ENCODE peak calls at places on chromosomes 4 and X, in four cellular contexts. I is PC-9, P is testis, Y is H1. A is an unnamed sample.
A peak's percentile ranks its signal among the peaks of the same experiment; 100 is the strongest.

GRCh38 chrX:42846741-42847140 is 68.8 kb upstream of the PPP1R2C start:
- DNase-seq in Y (no peak), P (no peak), I (no peak), A (no peak)

GRCh38 chr4:175560628-175561027 is 251.4 kb downstream of the GPM6A start:
- DNase-seq in Y (no peak), I (no peak), P (no peak), A (no peak)

GRCh38 chrX:29903365-29903764 is 312.0 kb upstream of the MAGEB2 start:
- DNase-seq in I (no peak), Y (no peak), P (no peak), A (no peak)

GRCh38 chr4:102008711-102009110 is 218.2 kb downstream of the BANK1 start:
- DNase-seq in P (no peak), Y (no peak), I (no peak), A (no peak)

GRCh38 chrX:64093761-64094160 is 111.7 kb downstream of the AMER1 start:
- DNase-seq in Y (no peak), P (no peak), I (no peak), A (no peak)

GRCh38 chr4:70589785-70590184 is 2.3 kb upstream of the AMBN start:
- DNase-seq in I (no peak), Y (no peak), P (no peak), A (no peak)

GRCh38 chr4:184456337-184456736 is 18.0 kb downstream of the IRF2 start:
- DNase-seq in P (no peak), Y (no peak), I (no peak), A (peak; percentile 62)

GRCh38 chrX:36978886-36979285 is 29.3 kb upstream of the FAM47C start:
- DNase-seq in P (no peak), I (peak; percentile 31), Y (no peak), A (no peak)

GRCh38 chrX:22383988-22384387 is 111.3 kb downstream of the CBLL2 start:
- DNase-seq in I (no peak), P (no peak), Y (no peak), A (no peak)

GRCh38 chr4:40840985-40841571 is 91.3 kb downstream of the NSUN7 start:
- DNase-seq in Y (peak; percentile 97), I (peak; percentile 59), P (peak; percentile 94), A (peak; percentile 91)

GRCh38 chrX:17372052-17372451 is 2.9 kb upstream of the NHS start:
- DNase-seq in I (no peak), Y (no peak), P (no peak), A (peak; percentile 5)

GRCh38 chr4:56752985-56753384 is 68.5 kb downstream of the SPINK2 start:
- DNase-seq in I (peak; percentile 71), P (no peak), Y (no peak), A (no peak)

GRCh38 chrX:153921511-153922285 is 4.4 kb downstream of the ARHGAP4 start:
- DNase-seq in P (no peak), I (no peak), Y (no peak), A (peak; percentile 63)

GRCh38 chrX:132716006-132716405 is 227.2 kb upstream of the MBNL3 start:
- DNase-seq in Y (no peak), P (no peak), I (no peak), A (no peak)

GRCh38 chr4:175646802-175647201 is 165.3 kb downstream of the GPM6A start:
- DNase-seq in P (no peak), Y (no peak), I (no peak), A (no peak)

GRCh38 chr4:123339507-123340380 is 56.9 kb upstream of the SPRY1 start:
- DNase-seq in I (no peak), P (no peak), Y (no peak), A (no peak)

GRCh38 chr4:108885211-108885610 is 122.4 kb upstream of the ETNPPL start:
- DNase-seq in I (no peak), Y (no peak), P (no peak), A (no peak)

GRCh38 chr4:175386776-175387507 is 425.1 kb downstream of the GPM6A start:
- DNase-seq in I (no peak), P (no peak), Y (peak; percentile 54), A (no peak)

GRCh38 chr4:88865466-88865865 is 167.8 kb upstream of the NAP1L5 start:
- DNase-seq in I (no peak), Y (no peak), P (no peak), A (no peak)

GRCh38 chrX:49761481-49761880 is 65.7 kb upstream of the PAGE1 start:
- DNase-seq in P (no peak), I (no peak), Y (no peak), A (no peak)

GRCh38 chr4:3411676-3412075 is 30.1 kb upstream of the HGFAC start:
- DNase-seq in I (no peak), Y (no peak), P (no peak), A (no peak)

GRCh38 chrX:119734897-119735339 is 23.5 kb upstream of the SOWAHD start:
- DNase-seq in P (peak; percentile 47), Y (no peak), I (no peak), A (peak; percentile 65)

GRCh38 chrX:141760761-141761160 is 62.2 kb upstream of the SPANXD start:
- DNase-seq in Y (no peak), P (no peak), I (peak; percentile 86), A (no peak)

GRCh38 chr4:89279385-89279784 is 28.2 kb downstream of the GPRIN3 start:
- DNase-seq in I (no peak), P (no peak), Y (no peak), A (no peak)

GRCh38 chr4:189092596-189092995 is 848.1 kb upstream of the FRG1 start:
- DNase-seq in Y (no peak), P (no peak), I (no peak), A (no peak)

GRCh38 chrX:24215282-24215681 is 65.8 kb downstream of the ZFX start:
- DNase-seq in Y (no peak), P (no peak), I (no peak), A (no peak)

GRCh38 chrX:17689971-17690409 is 47.3 kb upstream of the SCML1 start:
- DNase-seq in I (peak; percentile 63), Y (no peak), P (peak; percentile 74), A (no peak)

GRCh38 chrX:119015407-119016242 is 41.2 kb downstream of the LONRF3 start:
- DNase-seq in P (no peak), I (peak; percentile 98), Y (no peak), A (peak; percentile 80)

GRCh38 chrX:106875151-106875550 is 28.0 kb downstream of the RIPPLY1 start:
- DNase-seq in I (no peak), Y (no peak), P (no peak), A (no peak)

GRCh38 chr4:186203391-186203802 is 12.0 kb downstream of the CYP4V2 start:
- DNase-seq in I (no peak), Y (no peak), P (peak; percentile 35), A (no peak)

GRCh38 chr4:41257257-41257900 is 651 bp downstream of the UCHL1 start:
- DNase-seq in I (peak; percentile 58), P (peak; percentile 62), Y (peak; percentile 73), A (peak; percentile 68)

GRCh38 chr4:37872310-37872988 is 18.4 kb upstream of the TBC1D1 start:
- DNase-seq in Y (no peak), P (no peak), I (no peak), A (no peak)

GRCh38 chr4:38802561-38803355 is 1.8 kb downstream of the TLR1 start:
- DNase-seq in I (no peak), Y (no peak), P (no peak), A (no peak)

GRCh38 chrX:153395613-153396319 is 5.4 kb downstream of the PNMA6E start:
- DNase-seq in P (no peak), I (no peak), Y (no peak), A (no peak)

GRCh38 chr4:119300072-119300387 is 21.9 kb downstream of the FABP2 start:
- DNase-seq in I (no peak), P (peak; percentile 71), Y (no peak), A (peak; percentile 57)

DNA sequence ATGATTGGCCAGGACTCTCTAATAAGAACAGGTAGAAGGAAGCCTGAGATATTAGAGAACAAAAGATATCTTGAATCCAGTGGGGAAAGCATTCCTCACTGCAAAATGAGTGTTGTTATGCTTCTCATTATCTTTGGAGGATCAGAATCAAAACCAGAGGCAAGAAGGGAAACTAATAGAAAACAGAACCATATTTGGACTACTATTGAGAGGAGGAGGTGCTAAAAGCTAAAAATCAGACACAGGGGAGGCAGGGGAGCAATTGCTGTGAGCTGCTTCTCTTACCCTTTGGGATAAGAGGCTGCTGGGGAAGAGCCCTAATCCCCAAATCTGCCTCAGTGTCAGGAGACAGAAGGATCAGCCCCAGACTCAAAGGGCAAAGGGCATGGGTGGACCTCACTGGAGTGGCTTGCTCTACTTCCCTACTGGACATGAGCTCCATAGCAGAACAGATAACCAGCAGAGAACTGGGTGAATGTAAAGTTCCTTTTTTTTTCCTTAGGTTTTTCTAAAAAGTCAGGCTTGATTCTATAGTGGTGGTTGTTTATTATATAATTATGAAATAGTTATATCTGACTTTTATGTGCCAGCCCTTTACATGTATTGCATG is 60.1 kb downstream of the SEPTIN11 start:
- DNase-seq in P (no peak), I (no peak), Y (no peak), A (no peak)
- H3K4me1 ChIP-seq in P (peaks cover 9% of the 10 kb centered on the region), I (peaks cover 17% of the 10 kb centered on the region), Y (peaks cover 20% of the 10 kb centered on the region), A (peaks cover 6% of the 10 kb centered on the region)

GRCh38 chr4:156968479-156968984 is 3.1 kb downstream of the PDGFC start:
- DNase-seq in Y (peak; percentile 72), P (peak; percentile 79), I (peak; percentile 38), A (peak; percentile 61)
- H3K4me3 ChIP-seq in Y (no peak overlapping the region), P (no peak overlapping the region), I (peak overlapping the region; percentile 14), A (no peak overlapping the region)

GRCh38 chrX:123965712-123966111 is 4.2 kb downstream of the STAG2 start:
- DNase-seq in Y (no peak), P (no peak), I (no peak), A (no peak)
- H3K27ac ChIP-seq in Y (no peak overlapping the region), P (no peak overlapping the region), I (no peak overlapping the region), A (no peak overlapping the region)

GRCh38 chr4:15654556-15655222 is 468 bp downstream of the FBXL5 start:
- DNase-seq in P (peak; percentile 69), Y (no peak), I (no peak), A (peak; percentile 78)

GRCh38 chr4:15653864-15654391 is 1.2 kb downstream of the FBXL5 start:
- DNase-seq in I (no peak), P (peak; percentile 49), Y (no peak), A (peak; percentile 33)

GRCh38 chr4:15651682-15652081 is 3.5 kb downstream of the FBXL5 start:
- DNase-seq in I (no peak), Y (no peak), P (no peak), A (no peak)

GRCh38 chr4:15652191-15652590 is 3.0 kb downstream of the FBXL5 start:
- DNase-seq in P (no peak), Y (no peak), I (no peak), A (no peak)

DNA sequence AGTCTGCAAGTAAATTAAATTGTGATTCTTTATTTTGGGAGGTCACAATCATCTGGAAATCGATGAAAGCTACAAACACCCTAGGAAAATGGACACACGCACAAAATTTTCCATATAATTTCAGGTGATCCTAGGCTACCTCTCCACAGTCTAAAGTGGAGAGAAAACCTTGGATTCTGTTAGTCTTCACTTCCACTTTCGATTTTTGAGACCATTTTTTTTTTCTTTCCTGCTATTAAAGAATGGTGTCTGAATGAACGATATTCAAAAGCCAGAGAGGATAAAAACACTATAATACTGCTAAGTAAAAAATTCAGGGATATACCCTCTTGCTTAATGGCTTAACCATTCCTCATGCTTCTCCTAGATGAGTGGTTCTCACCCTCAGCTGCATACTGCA is 1.7 kb downstream of the FBXL5 start:
- DNase-seq in I (no peak), P (no peak), Y (no peak), A (no peak)
- H3K4me1 ChIP-seq in I (peaks cover 19% of the 10 kb centered on the region), P (peaks cover 35% of the 10 kb centered on the region), Y (peaks cover 8% of the 10 kb centered on the region), A (no peaks in the 10 kb centered on the region)

A was measured in right cardiac atrium.